ENCODE peak calls at places on chromosomes 4 and X, in five cellular contexts. Y, F, S, L and E are unnamed samples.
A peak's percentile ranks its signal among the peaks of the same experiment; 100 is the strongest.

GRCh38 chr4:86557526-86557925 is 36.6 kb upstream of the PTPN13 start:
- DNase-seq in Y (no peak), F (no peak), S (peak; percentile 68), L (no peak), E (no peak)

GRCh38 chr4:98289375-98289774 is 28.2 kb downstream of the RAP1GDS1 start:
- DNase-seq in Y (no peak), F (no peak), S (no peak), L (peak; percentile 18), E (no peak)

GRCh38 chr4:7377223-7377865 is 57.4 kb downstream of the PSAPL1 start:
- DNase-seq in Y (peak; percentile 64), F (no peak), S (no peak), L (no peak), E (no peak)

GRCh38 chr4:184370711-184371389 is 103.5 kb downstream of the IRF2 start:
- DNase-seq in Y (no peak), F (peak; percentile 1), S (peak; percentile 33), L (peak; percentile 35), E (no peak)

GRCh38 chr4:144899393-144899792 is 198.6 kb downstream of the ANAPC10 start:
- DNase-seq in Y (no peak), F (no peak), S (no peak), L (no peak), E (no peak)

GRCh38 chrX:136488706-136489105 is 959 bp downstream of the BRS3 start:
- DNase-seq in Y (no peak), F (no peak), S (peak; percentile 18), L (no peak), E (no peak)

GRCh38 chr4:190019023-190019858 is 7.8 kb downstream of the FRG2 start:
- DNase-seq in Y (peak; percentile 44), F (no peak), S (no peak), L (no peak), E (no peak)

GRCh38 chr4:749771-750666 is 44.4 kb downstream of the PCGF3 start:
- DNase-seq in Y (no peak), F (no peak), S (no peak), L (peak; percentile 28), E (no peak)

GRCh38 chr4:139024686-139025085 is 9.1 kb downstream of the NOCT start:
- DNase-seq in Y (no peak), F (no peak), S (no peak), L (no peak), E (no peak)

GRCh38 chrX:80282535-80282934 is 137.7 kb upstream of the TENT5D start:
- DNase-seq in Y (no peak), F (no peak), S (no peak), L (no peak), E (no peak)

GRCh38 chr4:151646322-151646721 is 114.5 kb downstream of the GATB start:
- DNase-seq in Y (no peak), F (no peak), S (no peak), L (no peak), E (no peak)